ENCODE peak calls at places on chromosomes 1 and 21, in five cellular contexts. N is IMR-90, D is trophoblast cell, U is H9, R is neuronal stem cell. X is an unnamed sample.

GRCh38 chr1:44024903-44025525 is 6.2 kb downstream of the SLC6A9 start:
- DNase-seq in N (no peak), D (no peak), U (no peak), R (no peak), X (no peak)

GRCh38 chr1:41294213-41294612 is 52.1 kb upstream of the SCMH1 start:
- DNase-seq in N (no peak), D (no peak), U (no peak), R (no peak), X (no peak)

GRCh38 chr21:42456457-42456856 is 39.6 kb downstream of the RSPH1 start:
- DNase-seq in N (no peak), D (peak; percentile 48), U (no peak), R (no peak), X (no peak)

GRCh38 chr1:59552001-59552400 is 255.1 kb downstream of the FGGY start:
- DNase-seq in N (no peak), D (no peak), U (peak; percentile 31), R (no peak), X (no peak)

GRCh38 chr1:119862276-119862675 is 34.0 kb downstream of the ADAM30 start:
- DNase-seq in N (peak; percentile 71), D (no peak), U (no peak), R (no peak), X (no peak)

GRCh38 chr1:86197206-86197855 is 40.8 kb upstream of the COL24A1 start:
- DNase-seq in N (no peak), D (no peak), U (no peak), R (no peak), X (no peak)

GRCh38 chr1:15106608-15107007 is 46.9 kb upstream of the TMEM51 start:
- DNase-seq in N (no peak), D (no peak), U (no peak), R (no peak), X (no peak)

GRCh38 chr1:11316701-11317100 is 43.7 kb downstream of the UBIAD1 start:
- DNase-seq in N (no peak), D (no peak), U (no peak), R (no peak), X (no peak)

GRCh38 chr1:1677718-1678580 is 14.6 kb downstream of the SLC35E2B start:
- DNase-seq in N (no peak), D (no peak), U (no peak), R (no peak), X (no peak)

GRCh38 chr1:203117611-203118575 is 9.6 kb upstream of the ADORA1 start:
- DNase-seq in N (peak; percentile 50), D (peak; percentile 52), U (peak; percentile 92), R (peak; percentile 65), X (peak; percentile 93)

GRCh38 chr1:246591958-246592357 is 25.7 kb downstream of the CNST start:
- DNase-seq in N (no peak), D (no peak), U (no peak), R (no peak), X (no peak)

GRCh38 chr1:151720974-151721787 is at the start of gene RIIAD1:
- DNase-seq in N (no peak), D (no peak), U (peak; percentile 82), R (peak; percentile 69), X (no peak)

GRCh38 chr1:242449211-242449610 is 75.3 kb downstream of the PLD5 start:
- DNase-seq in N (no peak), D (no peak), U (no peak), R (no peak), X (no peak)

GRCh38 chr1:229757226-229757625 is 131.2 kb downstream of the URB2 start:
- DNase-seq in N (no peak), D (peak; percentile 55), U (no peak), R (no peak), X (no peak)

GRCh38 chr1:244137725-244138124 is 86.6 kb downstream of the ZBTB18 start:
- DNase-seq in N (peak; percentile 37), D (no peak), U (no peak), R (no peak), X (no peak)

GRCh38 chr1:14634497-14634896 is 36.0 kb downstream of the KAZN start:
- DNase-seq in N (no peak), D (peak; percentile 59), U (no peak), R (peak; percentile 41), X (no peak)

GRCh38 chr1:21251773-21252471 is 38.3 kb downstream of the ECE1 start:
- DNase-seq in N (peak; percentile 96), D (peak; percentile 98), U (no peak), R (no peak), X (no peak)

GRCh38 chr21:38813554-38813953 is 7.8 kb downstream of the ETS2 start:
- DNase-seq in N (no peak), D (no peak), U (no peak), R (no peak), X (no peak)

GRCh38 chr1:242062271-242062670 is 63.4 kb upstream of the MAP1LC3C start:
- DNase-seq in N (no peak), D (no peak), U (no peak), R (no peak), X (no peak)

GRCh38 chr1:228511539-228512445 is 24.6 kb downstream of the RNF187 start:
- DNase-seq in N (no peak), D (no peak), U (no peak), R (no peak), X (no peak)

GRCh38 chr1:119139393-119139792 is 1.1 kb downstream of the WARS2 start:
- DNase-seq in N (no peak), D (no peak), U (no peak), R (no peak), X (no peak)

GRCh38 chr1:41699861-41700248 is 215.4 kb upstream of the EDN2 start:
- DNase-seq in N (no peak), D (no peak), U (no peak), R (no peak), X (no peak)

GRCh38 chr1:200628223-200628868 is 7.8 kb upstream of the KIF14 start:
- DNase-seq in N (no peak), D (no peak), U (no peak), R (no peak), X (no peak)

GRCh38 chr1:208135354-208135753 is 108.8 kb downstream of the PLXNA2 start:
- DNase-seq in N (peak; percentile 8), D (no peak), U (no peak), R (no peak), X (no peak)

GRCh38 chr1:222736470-222736869 is 532 bp upstream of the FAM177B start:
- DNase-seq in N (no peak), D (no peak), U (peak; percentile 79), R (peak; percentile 62), X (peak; percentile 41)
- H3K4ac ChIP-seq in N (no peak overlapping the region), D (no peak overlapping the region), U (no peak overlapping the region), R (no peak overlapping the region), X (no peak overlapping the region)

GRCh38 chr21:45163413-45164123 is 89.2 kb downstream of the ADARB1 start:
- DNase-seq in N (no peak), D (no peak), U (peak; percentile 19), R (no peak), X (no peak)

GRCh38 chr21:45158491-45159423 is 84.4 kb downstream of the ADARB1 start:
- DNase-seq in N (no peak), D (no peak), U (no peak), R (no peak), X (peak; percentile 28)

GRCh38 chr21:45162115-45162514 is 87.7 kb downstream of the ADARB1 start:
- DNase-seq in N (no peak), D (no peak), U (no peak), R (no peak), X (no peak)

GRCh38 chr21:45162809-45163208 is 88.4 kb downstream of the ADARB1 start:
- DNase-seq in N (no peak), D (no peak), U (peak; percentile 16), R (no peak), X (no peak)

DNA sequence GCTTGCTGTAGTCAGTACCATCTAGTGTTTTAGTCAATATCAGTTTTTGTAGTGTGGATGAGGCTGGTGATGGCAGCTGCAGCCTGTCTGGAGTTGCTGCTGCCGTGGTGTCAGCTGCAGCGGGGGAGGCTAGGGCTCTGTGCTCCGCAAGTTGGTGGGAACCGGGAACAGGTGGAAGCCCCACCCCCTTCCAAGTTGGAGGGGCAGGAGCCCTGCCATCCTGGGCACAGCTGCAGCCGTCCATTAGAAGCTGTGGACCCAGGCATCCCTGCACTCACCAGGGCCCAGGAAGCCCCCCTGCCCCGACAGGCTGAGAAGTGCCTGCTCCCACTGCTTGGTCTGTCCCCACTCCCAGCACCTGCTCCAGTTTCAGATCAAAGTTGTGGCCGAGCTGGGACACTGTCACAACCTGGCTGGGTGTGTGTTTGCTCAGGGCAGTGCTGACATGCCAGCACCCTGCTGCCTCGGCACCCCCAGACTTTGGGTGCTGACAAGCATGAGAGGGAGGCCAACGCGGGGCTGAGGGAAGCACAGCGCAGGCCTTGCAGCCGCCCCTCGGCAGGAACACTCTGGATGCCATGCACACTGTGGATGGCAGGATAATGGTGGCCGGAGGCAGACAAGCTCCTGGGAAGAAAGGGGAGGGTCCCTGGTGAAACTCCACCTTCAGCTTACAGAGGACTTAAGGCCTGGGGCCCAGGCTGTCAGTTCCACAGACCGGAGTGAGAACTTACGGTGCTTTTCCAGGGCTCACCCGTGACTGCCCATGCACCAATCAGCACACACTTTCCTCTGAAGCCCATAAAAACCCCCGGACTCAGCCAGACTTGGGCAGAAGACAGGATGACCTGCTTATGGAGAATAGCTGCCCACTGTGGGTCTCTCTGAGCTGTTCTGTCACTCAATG is 86.9 kb downstream of the ADARB1 start:
- DNase-seq in N (no peak), D (no peak), U (peak; percentile 37), R (no peak), X (no peak)
- H3K9me3 ChIP-seq in N (no peaks in the 10 kb centered on the region), D (no peaks in the 10 kb centered on the region), U (no peaks in the 10 kb centered on the region), R (no peaks in the 10 kb centered on the region), X (no peaks in the 10 kb centered on the region)

GRCh38 chr1:54764132-54764921 is at the start of gene PARS2:
- DNase-seq in N (peak; percentile 100), D (peak; percentile 98), U (peak; percentile 98), R (peak; percentile 100), X (peak; percentile 97)
- H3K4ac ChIP-seq in N (peak within 1 kb of the TSS; percentile 87), D (peak within 1 kb of the TSS; percentile 84), U (no peak within 1 kb of the TSS), R (no peak within 1 kb of the TSS), X (no peak within 1 kb of the TSS)

GRCh38 chr1:194935864-194936263 is 1672.4 kb downstream of the KCNT2 start:
- DNase-seq in N (no peak), D (no peak), U (no peak), R (no peak), X (no peak)
- H3K9me3 ChIP-seq in N (no peaks in the 10 kb centered on the region), D (no peaks in the 10 kb centered on the region), U (no peaks in the 10 kb centered on the region), R (no peaks in the 10 kb centered on the region), X (no peaks in the 10 kb centered on the region)

GRCh38 chr1:109979489-109980091 is 5.0 kb upstream of the AHCYL1 start:
- DNase-seq in N (peak; percentile 71), D (no peak), U (no peak), R (no peak), X (no peak)
- H3K4ac ChIP-seq in N (peak overlapping the region; percentile 99), D (no peak overlapping the region), U (no peak overlapping the region), R (no peak overlapping the region), X (no peak overlapping the region)